ENCODE peak calls at places on chromosomes 11 and 22, in five cellular contexts. M is H1, Z is HCT116, R is WTC11, G is HepG2. B is an unnamed sample.

GRCh38 chr11:28808771-28809170 is 700.6 kb downstream of the METTL15 start:
- DNase-seq in Z (no peak), R (no peak), G (no peak), M (no peak), B (no peak)

GRCh38 chr11:83768476-83768875 is 482.3 kb upstream of the CCDC90B start:
- DNase-seq in M (no peak), G (no peak), R (no peak), Z (no peak), B (no peak)

GRCh38 chr11:7977251-7977917 is 9.8 kb upstream of the EIF3F start:
- DNase-seq in Z (no peak), G (no peak), R (no peak), M (no peak), B (no peak)

GRCh38 chr22:19674129-19674928 is 40.0 kb upstream of the SEPTIN5 start:
- DNase-seq in M (no peak), G (no peak), Z (no peak), R (no peak), B (no peak)

GRCh38 chr22:39474351-39474991 is 17.7 kb downstream of the MGAT3 start:
- DNase-seq in Z (no peak), G (no peak), M (no peak), R (peak), B (no peak)

GRCh38 chr22:39809772-39810557 is 83.6 kb downstream of the ENTHD1 start:
- DNase-seq in R (no peak), Z (no peak), M (no peak), G (no peak), B (no peak)

GRCh38 chr22:46862418-46863324 is 100.2 kb downstream of the TBC1D22A start:
- DNase-seq in G (no peak), R (no peak), M (no peak), Z (no peak), B (no peak)

GRCh38 chr22:45064313-45065268 is 54.8 kb upstream of the PHF21B start:
- DNase-seq in Z (no peak), G (no peak), R (no peak), M (no peak), B (no peak)

GRCh38 chr22:35403356-35403755 is 3.4 kb downstream of the MCM5 start:
- DNase-seq in G (no peak), M (no peak), R (no peak), Z (no peak), B (no peak)

GRCh38 chr11:74084796-74085541 is 76.1 kb upstream of the UCP3 start:
- DNase-seq in Z (no peak), R (no peak), M (no peak), G (peak), B (no peak)

GRCh38 chr11:79437981-79438630 is 2.7 kb downstream of the TENM4 start:
- DNase-seq in M (no peak), Z (no peak), R (peak), G (no peak), B (peak)

GRCh38 chr22:19802881-19803735 is 42.5 kb downstream of the TBX1 start:
- DNase-seq in R (peak), Z (no peak), M (no peak), G (no peak), B (no peak)

GRCh38 chr11:6612816-6613136 is 760 bp upstream of the TAF10 start:
- DNase-seq in R (peak), Z (peak), M (peak), G (peak), B (no peak)

GRCh38 chr11:5367461-5368074 is 16.0 kb upstream of the OR51M1 start:
- DNase-seq in Z (no peak), R (no peak), M (no peak), G (no peak), B (no peak)

GRCh38 chr11:133064152-133064877 is 468.0 kb downstream of the OPCML start:
- DNase-seq in R (peak), G (peak), Z (no peak), M (peak), B (peak)

GRCh38 chr11:70174846-70175764 is 28.0 kb upstream of the FADD start:
- DNase-seq in R (no peak), M (no peak), G (no peak), Z (no peak), B (no peak)

GRCh38 chr11:33262016-33262638 is 4.9 kb downstream of the HIPK3 start:
- DNase-seq in R (no peak), G (no peak), Z (no peak), M (no peak), B (no peak)

GRCh38 chr11:46890665-46891064 is 27.7 kb downstream of the LRP4 start:
- DNase-seq in M (no peak), G (no peak), Z (no peak), R (no peak), B (no peak)

GRCh38 chr11:108873305-108873704 is 208.4 kb downstream of the DDX10 start:
- DNase-seq in Z (no peak), G (no peak), M (no peak), R (no peak), B (no peak)

GRCh38 chr11:122853971-122854446 is 15.7 kb downstream of the CRTAM start:
- DNase-seq in M (peak), G (peak), Z (peak), R (peak), B (peak)

GRCh38 chr22:44063462-44064371 is 39.6 kb downstream of the PARVB start:
- DNase-seq in R (no peak), G (no peak), M (no peak), Z (no peak), B (no peak)

GRCh38 chr11:45765836-45766235 is 39.1 kb upstream of the SLC35C1 start:
- DNase-seq in M (no peak), R (no peak), G (no peak), Z (no peak), B (no peak)

GRCh38 chr11:93487032-93487483 is 56.1 kb downstream of the SMCO4 start:
- DNase-seq in M (no peak), Z (no peak), G (peak), R (no peak), B (peak)

GRCh38 chr11:72574046-72574445 is 100.2 kb downstream of the PDE2A start:
- DNase-seq in R (no peak), G (no peak), Z (no peak), M (no peak), B (no peak)

GRCh38 chr11:128206476-128206875 is 380.9 kb downstream of the ETS1 start:
- DNase-seq in R (no peak), G (no peak), Z (no peak), M (no peak), B (no peak)

GRCh38 chr11:12079726-12080556 is 30.4 kb upstream of the MICAL2 start:
- DNase-seq in Z (peak), G (peak), R (peak), M (no peak), B (no peak)

GRCh38 chr22:32042924-32043323 is at the start of gene SLC5A1:
- DNase-seq in M (no peak), R (peak), Z (no peak), G (no peak), B (no peak)

GRCh38 chr22:39216143-39216490 is 28.7 kb downstream of the PDGFB start:
- DNase-seq in Z (no peak), M (no peak), G (no peak), R (no peak), B (no peak)

GRCh38 chr11:2797741-2798361 is 87.7 kb downstream of the CDKN1C start:
- DNase-seq in Z (no peak), G (no peak), M (peak), R (peak), B (no peak)

GRCh38 chr11:64563966-64564365 is 27.1 kb upstream of the SLC22A12 start:
- DNase-seq in M (no peak), G (no peak), Z (no peak), R (no peak), B (no peak)

GRCh38 chr11:109864161-109864661 is 229.0 kb upstream of the ZC3H12C start:
- DNase-seq in R (no peak), G (no peak), M (no peak), Z (peak), B (no peak)

DNA sequence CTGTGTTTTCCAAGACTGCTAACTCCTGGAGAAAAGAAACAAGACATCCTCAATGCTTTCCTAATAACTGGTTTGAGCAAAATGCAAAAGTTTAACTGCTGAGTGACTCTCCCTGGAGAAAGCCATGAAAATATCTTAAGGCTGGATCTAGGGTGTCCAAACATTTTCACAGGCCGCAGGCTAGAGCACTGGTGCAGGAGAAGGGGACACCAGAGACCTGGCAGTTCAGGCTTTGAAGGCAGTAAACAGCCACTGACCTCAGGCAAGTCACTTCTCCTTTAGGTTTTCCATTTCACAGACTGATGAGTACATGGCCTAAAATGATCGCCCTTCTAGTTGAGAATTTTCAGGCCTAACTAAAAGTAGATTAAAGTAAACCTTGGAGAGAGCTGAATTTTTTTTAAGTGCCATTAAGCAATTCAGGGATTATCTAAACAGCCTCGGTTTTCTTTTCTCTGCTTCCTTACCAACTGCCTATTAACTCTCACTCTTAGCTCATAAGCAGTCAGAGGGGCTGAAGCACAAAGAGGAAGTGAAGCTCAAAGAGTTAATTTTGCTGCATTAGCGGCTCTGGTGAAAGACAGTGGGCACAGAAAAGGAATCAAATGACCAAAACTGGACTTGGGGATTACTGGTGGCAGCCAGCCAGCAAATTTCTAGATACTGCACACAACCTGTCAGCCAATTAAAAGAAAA is 2.3 kb downstream of the CHKA start:
- DNase-seq in M (no peak), R (no peak), Z (no peak), G (no peak), B (no peak)
- TF ChIP-seq SP1 in M (no peak), R (no peak), Z (no peak), G (no peak), B (no peak)

DNA sequence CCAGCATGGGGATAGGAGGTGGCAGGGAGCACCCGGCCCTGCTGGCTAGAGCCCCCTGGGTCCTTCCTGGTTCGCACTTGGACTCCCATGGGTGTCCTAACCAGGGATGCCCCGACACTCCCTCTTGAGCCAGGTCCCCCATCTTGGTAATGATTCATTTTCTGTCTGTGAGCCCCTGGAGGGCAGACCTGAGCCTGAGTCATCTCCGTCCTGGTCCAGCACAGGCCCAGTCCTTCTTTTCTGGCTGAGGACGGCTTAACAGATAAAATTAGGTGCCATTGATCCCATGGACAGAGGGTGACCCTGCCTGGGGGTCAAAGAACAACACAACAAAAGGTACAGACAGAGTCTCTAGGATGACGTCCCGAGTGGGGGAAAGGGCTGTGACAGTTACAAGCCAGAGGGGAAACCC is 3.5 kb downstream of the RHOD start:
- DNase-seq in R (no peak), G (no peak), Z (no peak), M (no peak), B (no peak)
- TF ChIP-seq SP1 in R (no peak), G (no peak), Z (no peak), M (no peak), B (no peak)

DNA sequence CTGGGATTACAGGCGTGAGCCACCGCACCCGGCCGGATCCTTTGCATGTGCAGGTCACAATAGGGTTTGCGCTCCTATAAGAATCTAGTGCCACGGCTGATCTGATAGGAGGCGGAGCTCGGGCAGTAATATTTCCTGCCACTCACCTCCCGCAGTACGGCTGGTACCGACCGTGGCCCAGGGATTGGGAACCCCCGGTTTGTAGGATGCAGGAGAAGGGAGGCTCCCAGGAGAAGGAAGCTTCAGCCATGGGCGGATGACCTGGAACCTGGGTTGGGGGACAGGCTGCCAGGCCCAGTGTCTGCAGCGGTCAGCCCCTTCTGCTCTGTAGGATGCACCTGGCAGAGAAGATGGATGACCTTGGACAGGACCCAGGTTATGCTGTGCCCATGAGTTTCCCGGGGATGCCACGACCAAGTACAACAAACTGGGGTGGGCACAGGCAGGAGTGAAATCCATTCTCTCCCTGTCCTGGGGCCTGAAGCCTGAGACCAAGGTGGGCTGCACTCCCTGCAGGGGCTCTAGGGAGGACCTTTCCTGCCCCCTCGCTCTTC is 818.9 kb downstream of the BRD1 start:
- DNase-seq in G (no peak), R (no peak), Z (no peak), M (peak), B (no peak)
- TF ChIP-seq SP1 in G (no peak), R (no peak), Z (no peak), M (no peak), B (no peak)

GRCh38 chr11:1194977-1195689 is 27.7 kb upstream of the MUC5B start:
- DNase-seq in R (peak), G (no peak), Z (no peak), M (no peak), B (no peak)
- TF ChIP-seq SP1 in R (no peak), G (no peak), Z (no peak), M (no peak), B (no peak)

DNA sequence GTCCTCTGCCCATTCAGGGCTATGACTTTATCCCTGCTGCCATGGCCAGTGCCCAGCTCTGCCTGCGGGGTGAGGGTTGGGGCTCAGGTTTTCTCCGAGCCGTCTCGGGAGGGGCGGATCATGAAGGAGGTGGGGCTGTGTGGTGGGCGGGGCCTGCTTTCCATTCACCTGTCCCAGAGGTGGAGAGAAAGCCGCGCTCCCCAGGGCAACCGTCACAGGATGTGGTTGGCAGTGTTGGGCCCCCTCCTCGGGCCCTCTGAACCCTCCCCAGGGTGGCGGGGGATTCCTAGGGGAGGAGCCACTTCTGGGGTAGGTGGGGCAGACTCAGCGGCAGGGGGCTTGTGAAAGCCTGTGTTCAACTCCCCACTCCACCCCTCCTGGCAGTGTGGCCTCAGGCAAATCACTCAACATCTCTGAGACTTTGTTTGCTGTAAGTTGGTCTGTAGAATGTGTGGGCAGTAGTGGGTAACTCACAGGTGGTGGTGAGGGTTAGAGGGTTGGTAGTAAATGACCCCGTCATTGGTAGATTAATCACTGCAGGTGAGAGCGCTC is 50.3 kb downstream of the CD6 start:
- DNase-seq in R (peak), G (no peak), M (peak), Z (no peak), B (no peak)
- TF ChIP-seq SP1 in R (no peak), G (no peak), M (no peak), Z (no peak), B (no peak)

GRCh38 chr11:120563698-120564572 is 52.4 kb downstream of the GRIK4 start:
- DNase-seq in G (no peak), R (peak), Z (no peak), M (peak), B (no peak)

GRCh38 chr11:120564573-120565301 is 53.2 kb downstream of the GRIK4 start:
- DNase-seq in M (no peak), Z (no peak), G (no peak), R (peak), B (peak)

GRCh38 chr11:120565436-120566155 is 54.0 kb downstream of the GRIK4 start:
- DNase-seq in Z (no peak), M (no peak), R (no peak), G (no peak), B (no peak)

GRCh38 chr11:120561286-120561685 is 49.7 kb downstream of the GRIK4 start:
- DNase-seq in Z (no peak), G (no peak), R (no peak), M (no peak), B (no peak)

DNA sequence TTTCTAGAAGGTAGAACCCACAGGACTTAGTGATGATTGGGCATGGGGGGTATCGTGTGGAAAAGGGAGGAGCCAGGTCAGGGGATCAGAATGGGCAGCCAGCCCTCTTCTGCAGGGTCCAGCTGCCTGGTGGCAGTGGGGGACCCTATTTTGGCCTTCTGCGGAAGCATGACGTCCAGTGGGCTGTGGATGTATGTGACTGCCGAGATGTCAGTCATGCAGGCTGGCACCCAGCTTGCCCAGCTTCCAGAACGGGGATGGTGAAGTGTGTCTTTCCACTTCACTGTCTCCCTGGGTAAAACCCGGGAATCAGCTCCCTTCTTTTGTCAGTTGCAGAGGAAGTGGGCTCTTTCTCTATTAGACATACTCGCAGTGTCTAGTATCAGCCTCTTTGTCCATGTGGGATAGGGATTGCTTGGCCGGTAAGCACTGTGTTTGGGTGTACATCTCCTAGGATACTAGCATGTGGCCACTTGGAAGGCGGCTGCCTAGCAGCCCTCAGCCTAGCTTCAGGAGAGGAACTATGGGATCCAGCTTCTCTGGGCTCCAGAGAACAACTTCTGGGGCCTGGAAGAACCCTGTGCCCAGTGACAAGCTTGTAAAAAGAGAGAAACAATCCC is 51.4 kb downstream of the GRIK4 start:
- DNase-seq in Z (no peak), G (no peak), R (no peak), M (no peak), B (no peak)
- TF ChIP-seq SP1 in Z (no peak), G (no peak), R (no peak), M (no peak), B (no peak)

GRCh38 chr22:27463121-27463520 is 338.4 kb downstream of the MN1 start:
- DNase-seq in Z (no peak), M (no peak), R (no peak), G (no peak), B (no peak)
- TF ChIP-seq SP1 in Z (no peak), M (no peak), R (no peak), G (no peak), B (no peak)

DNA sequence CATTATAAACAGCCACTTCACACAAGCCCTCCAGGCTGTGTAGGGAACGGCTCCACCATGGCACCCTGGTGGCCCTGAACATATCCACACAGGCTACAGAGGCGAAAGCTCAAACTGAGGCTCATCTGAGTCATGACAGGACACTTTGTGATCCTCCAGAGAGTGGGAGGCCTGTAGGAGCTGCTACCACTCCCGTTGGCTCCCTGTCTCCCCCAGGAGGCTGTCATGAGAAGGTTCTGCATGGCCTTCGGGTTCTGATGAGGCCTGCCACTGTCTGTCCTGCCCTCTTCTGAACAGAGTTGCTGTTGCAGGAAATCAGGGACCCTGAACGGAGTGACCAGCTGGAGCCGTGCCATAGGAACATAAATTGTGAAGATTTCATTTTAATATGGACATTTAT is 23.8 kb upstream of the ALDH3B2 start:
- DNase-seq in R (no peak), G (peak), M (peak), Z (peak), B (peak)
- TF ChIP-seq SP1 in R (no peak), G (no peak), M (no peak), Z (no peak), B (no peak)